ENCODE peak calls at places on chromosomes 1 and 21, in six cellular contexts. U is suprapubic skin, P is body of pancreas, C is Peyer's patch, S is ovary, X is right lobe of liver. O is an unnamed sample.

GRCh38 chr21:24840287-24840686 is 767.0 kb downstream of the MRPL39 start:
- DNase-seq in U (no peak), P (no peak), C (no peak), S (no peak), X (no peak), O (no peak)

GRCh38 chr1:5740450-5740849 is 251.8 kb downstream of the NPHP4 start:
- DNase-seq in U (no peak), P (no peak), C (no peak), S (no peak), X (no peak), O (no peak)

GRCh38 chr1:46615735-46616134 is 876 bp downstream of the MOB3C start:
- DNase-seq in U (no peak), P (no peak), C (peak), S (no peak), X (no peak), O (no peak)

GRCh38 chr1:59568158-59568935 is 246.4 kb upstream of the HOOK1 start:
- DNase-seq in U (no peak), P (no peak), C (no peak), S (no peak), X (no peak), O (no peak)

GRCh38 chr1:155322571-155322952 is 1.9 kb downstream of the RUSC1 start:
- DNase-seq in U (no peak), P (no peak), C (peak), S (peak), X (peak), O (peak)

GRCh38 chr1:181737056-181737455 is 253.7 kb downstream of the CACNA1E start:
- DNase-seq in U (no peak), P (no peak), C (no peak), S (no peak), X (no peak), O (no peak)

GRCh38 chr1:24027838-24028468 is 47.8 kb upstream of the SRSF10 start:
- DNase-seq in U (no peak), P (no peak), C (no peak), S (no peak), X (no peak), O (no peak)

GRCh38 chr1:201648911-201649775 is 110.2 kb downstream of the NAV1 start:
- DNase-seq in U (peak), P (peak), C (no peak), S (no peak), X (no peak), O (peak)

GRCh38 chr1:32861904-32862698 is 8.6 kb downstream of the FNDC5 start:
- DNase-seq in U (no peak), P (no peak), C (no peak), S (no peak), X (no peak), O (no peak)

GRCh38 chr1:54461731-54462596 is 55.8 kb upstream of the SSBP3 start:
- DNase-seq in U (no peak), P (no peak), C (no peak), S (no peak), X (no peak), O (no peak)

GRCh38 chr1:211944733-211945500 is 90.4 kb downstream of the INTS7 start:
- DNase-seq in U (no peak), P (peak), C (peak), S (no peak), X (peak), O (peak)

GRCh38 chr1:56056438-56057312 is 522.7 kb downstream of the PLPP3 start:
- DNase-seq in U (no peak), P (no peak), C (no peak), S (no peak), X (no peak), O (peak)

GRCh38 chr1:51559064-51559500 is 40.0 kb upstream of the EPS15 start:
- DNase-seq in U (no peak), P (no peak), C (no peak), S (no peak), X (no peak), O (no peak)

GRCh38 chr1:165871311-165872067 is 44.1 kb downstream of the UCK2 start:
- DNase-seq in U (no peak), P (peak), C (peak), S (no peak), X (peak), O (peak)

GRCh38 chr21:46362946-46363345 is 39.0 kb downstream of the PCNT start:
- DNase-seq in U (no peak), P (no peak), C (no peak), S (no peak), X (no peak), O (no peak)

GRCh38 chr1:212950243-212951057 is at the start of gene VASH2:
- DNase-seq in U (peak), P (peak), C (peak), S (peak), X (peak), O (peak)

GRCh38 chr1:199878818-199879217 is 148.7 kb upstream of the NR5A2 start:
- DNase-seq in U (no peak), P (no peak), C (no peak), S (no peak), X (no peak), O (no peak)

GRCh38 chr1:180911640-180912161 is 996 bp upstream of the KIAA1614 start:
- DNase-seq in U (peak), P (no peak), C (peak), S (no peak), X (no peak), O (peak)

GRCh38 chr1:223652436-223652901 is 13.0 kb downstream of the CAPN8 start:
- DNase-seq in U (no peak), P (no peak), C (no peak), S (no peak), X (no peak), O (no peak)

GRCh38 chr1:8477199-8477982 is 159.5 kb downstream of the SLC45A1 start:
- DNase-seq in U (no peak), P (no peak), C (no peak), S (no peak), X (no peak), O (no peak)

GRCh38 chr1:66637146-66637545 is 103.2 kb downstream of the SGIP1 start:
- DNase-seq in U (no peak), P (no peak), C (no peak), S (no peak), X (no peak), O (no peak)

GRCh38 chr1:111605553-111605952 is 14.0 kb upstream of the RAP1A start:
- DNase-seq in U (no peak), P (no peak), C (no peak), S (peak), X (no peak), O (peak)

GRCh38 chr21:43369124-43369523 is 57.8 kb downstream of the SIK1 start:
- DNase-seq in U (no peak), P (no peak), C (no peak), S (no peak), X (peak), O (no peak)

GRCh38 chr1:5988596-5989285 is 3.5 kb downstream of the NPHP4 start:
- DNase-seq in U (no peak), P (no peak), C (no peak), S (no peak), X (no peak), O (no peak)

GRCh38 chr1:6037338-6037762 is 8.3 kb upstream of the KCNAB2 start:
- DNase-seq in U (no peak), P (no peak), C (no peak), S (no peak), X (no peak), O (no peak)

GRCh38 chr21:45406801-45407628 is 2.0 kb downstream of the COL18A1 start:
- DNase-seq in U (no peak), P (peak), C (no peak), S (no peak), X (peak), O (no peak)

GRCh38 chr1:238186887-238187574 is 296.3 kb upstream of the ZP4 start:
- DNase-seq in U (no peak), P (no peak), C (no peak), S (no peak), X (no peak), O (no peak)

GRCh38 chr1:228009116-228009827 is 2.5 kb downstream of the WNT3A start:
- DNase-seq in U (no peak), P (no peak), C (peak), S (no peak), X (no peak), O (no peak)

GRCh38 chr1:71228727-71229371 is 148.0 kb upstream of the ZRANB2 start:
- DNase-seq in U (no peak), P (no peak), C (no peak), S (no peak), X (no peak), O (no peak)

GRCh38 chr1:57411262-57411661 is 12.6 kb downstream of the DAB1 start:
- DNase-seq in U (no peak), P (no peak), C (no peak), S (no peak), X (no peak), O (no peak)

GRCh38 chr1:171816300-171816901 is 24.9 kb upstream of the DNM3 start:
- DNase-seq in U (no peak), P (no peak), C (no peak), S (no peak), X (no peak), O (no peak)

GRCh38 chr1:1470626-1471388 is 758 bp upstream of the ATAD3B start:
- DNase-seq in U (no peak), P (peak), C (no peak), S (no peak), X (no peak), O (peak)

GRCh38 chr1:54158071-54158470 is 5.3 kb upstream of the CDCP2 start:
- DNase-seq in U (no peak), P (peak), C (peak), S (no peak), X (no peak), O (no peak)

GRCh38 chr1:206727981-206728380 is 42.6 kb upstream of the IL19 start:
- DNase-seq in U (no peak), P (no peak), C (no peak), S (no peak), X (no peak), O (no peak)

GRCh38 chr1:205199090-205199930 is 12.2 kb downstream of the DSTYK start:
- DNase-seq in U (no peak), P (no peak), C (no peak), S (no peak), X (no peak), O (no peak)

GRCh38 chr1:60559371-60559770 is 485.8 kb upstream of the C1orf87 start:
- DNase-seq in U (no peak), P (no peak), C (no peak), S (no peak), X (no peak), O (no peak)

GRCh38 chr1:108817016-108817415 is 39.9 kb downstream of the AKNAD1 start:
- DNase-seq in U (no peak), P (peak), C (no peak), S (no peak), X (no peak), O (no peak)

GRCh38 chr1:89939693-89940438 is 55.0 kb upstream of the ZNF326 start:
- DNase-seq in U (no peak), P (no peak), C (no peak), S (no peak), X (no peak), O (peak)

GRCh38 chr1:36366091-36366661 is 19.5 kb downstream of the STK40 start:
- DNase-seq in U (no peak), P (peak), C (peak), S (peak), X (peak), O (no peak)

GRCh38 chr1:194469282-194469681 is 1282.9 kb upstream of the B3GALT2 start:
- DNase-seq in U (no peak), P (peak), C (no peak), S (no peak), X (no peak), O (no peak)

GRCh38 chr1:41021526-41022308 is at the start of gene SLFNL1:
- DNase-seq in U (peak), P (no peak), C (no peak), S (peak), X (no peak), O (no peak)
- TF ChIP-seq POLR2A in U (no peak), P (no peak), C (no peak), S (no peak), X (no peak), O (no peak)

DNA sequence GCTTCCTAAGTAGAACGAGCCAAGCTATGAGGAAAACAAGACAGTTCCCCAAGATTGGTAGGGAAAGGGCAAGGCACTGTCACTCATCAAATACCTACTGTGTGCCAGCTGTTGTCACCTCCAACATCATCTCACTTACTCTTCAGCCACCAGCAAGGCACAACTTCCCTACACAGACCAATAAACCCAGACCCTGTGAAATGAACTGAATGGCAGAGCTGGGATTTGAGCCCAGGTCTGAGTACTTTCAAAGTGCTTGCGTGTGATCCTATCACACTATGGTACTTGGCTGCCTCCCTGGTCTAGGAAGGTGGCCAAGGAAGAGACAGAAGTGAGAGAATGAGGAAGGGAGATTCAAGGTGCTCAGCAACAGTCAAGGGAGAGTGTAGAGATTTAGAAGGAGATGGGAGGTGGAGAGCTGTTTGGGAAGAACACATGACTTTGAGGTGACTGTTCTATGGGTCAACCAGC is 16.7 kb upstream of the TRIM63 start:
- DNase-seq in U (no peak), P (no peak), C (no peak), S (no peak), X (no peak), O (peak)
- TF ChIP-seq CTCF in U (no peak), P (no peak), C (no peak), S (no peak), X (no peak), O (no peak)

GRCh38 chr1:31645274-31645568 is 545 bp upstream of the PEF1 start:
- DNase-seq in U (no peak), P (no peak), C (no peak), S (no peak), X (no peak), O (no peak)

GRCh38 chr1:31642366-31642765 is 2.3 kb downstream of the PEF1 start:
- DNase-seq in U (no peak), P (no peak), C (no peak), S (no peak), X (no peak), O (peak)

GRCh38 chr1:31642897-31643296 is 1.8 kb downstream of the PEF1 start:
- DNase-seq in U (no peak), P (no peak), C (no peak), S (no peak), X (no peak), O (peak)

GRCh38 chr1:31644560-31645273 is at the start of gene PEF1:
- DNase-seq in U (peak), P (peak), C (peak), S (peak), X (peak), O (peak)

GRCh38 chr1:31643976-31644559 is 608 bp downstream of the PEF1 start:
- DNase-seq in U (no peak), P (peak), C (no peak), S (no peak), X (no peak), O (peak)
- H3K27ac ChIP-seq in U (peak), P (peak), C (peak), S (peak), X (peak), O (peak)

GRCh38 chr1:52726265-52727113 is at the start of gene ZYG11B:
- DNase-seq in U (peak), P (peak), C (peak), S (peak), X (peak), O (peak)
- TF ChIP-seq POLR2A in U (no peak), P (peak), C (peak), S (peak), X (peak), O (no peak)

DNA sequence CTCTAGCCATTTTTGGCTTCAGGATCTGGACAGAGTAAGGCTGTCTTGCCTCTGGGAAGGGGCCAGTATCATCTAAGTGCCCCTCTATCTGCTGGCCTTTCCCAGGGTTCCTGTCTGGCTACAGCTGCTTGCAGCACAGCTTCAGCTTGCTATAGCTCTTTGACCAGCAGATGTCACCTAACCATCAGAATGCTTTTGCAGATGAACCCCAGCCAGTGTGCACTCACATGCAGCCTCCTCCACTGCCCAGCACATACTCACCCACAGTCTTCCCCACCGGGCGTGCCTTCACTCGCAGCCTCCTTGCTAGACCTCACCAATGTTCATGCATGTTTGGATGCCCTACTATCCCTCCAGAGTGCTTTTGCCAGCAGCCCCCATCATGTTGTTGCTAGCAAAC is 769.0 kb downstream of the BRINP3 start:
- DNase-seq in U (no peak), P (no peak), C (no peak), S (no peak), X (no peak), O (no peak)
- TF ChIP-seq CTCF in U (no peak), P (no peak), C (no peak), S (no peak), X (no peak), O (no peak)

GRCh38 chr1:48889088-48889487 is 112.4 kb upstream of the BEND5 start:
- DNase-seq in U (no peak), P (peak), C (no peak), S (no peak), X (no peak), O (no peak)

DNA sequence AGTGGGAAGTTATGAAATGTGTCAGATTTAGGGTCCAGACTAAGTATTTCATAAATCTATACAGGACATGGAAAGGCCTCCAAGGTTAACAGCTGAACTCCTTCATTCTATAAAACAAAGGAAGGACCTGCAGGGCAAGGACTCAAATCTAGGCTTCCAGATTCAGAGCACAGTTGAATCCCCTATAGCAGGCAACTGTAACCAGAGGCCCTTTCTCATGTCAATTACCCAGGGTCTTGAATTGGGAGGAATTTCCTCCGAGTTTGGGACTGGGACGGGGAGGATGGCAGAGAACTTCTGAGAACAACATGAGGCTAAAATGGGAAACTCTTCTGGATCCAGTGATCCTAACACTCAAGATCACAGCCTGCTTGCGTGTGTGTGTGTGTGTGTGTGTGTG is 112.9 kb upstream of the BEND5 start:
- DNase-seq in U (no peak), P (no peak), C (no peak), S (no peak), X (no peak), O (no peak)
- H3K27ac ChIP-seq in U (no peak), P (no peak), C (no peak), S (no peak), X (no peak), O (no peak)

GRCh38 chr1:99950486-99950885 is 19.3 kb upstream of the SLC35A3 start:
- DNase-seq in U (no peak), P (no peak), C (no peak), S (no peak), X (no peak), O (no peak)
- TF ChIP-seq POLR2A in U (no peak), P (no peak), C (no peak), S (no peak), X (no peak), O (no peak)

GRCh38 chr21:39390212-39390765 is 41.4 kb upstream of the HMGN1 start:
- DNase-seq in U (no peak), P (no peak), C (no peak), S (no peak), X (no peak), O (no peak)

GRCh38 chr21:39387461-39388037 is 38.7 kb upstream of the HMGN1 start:
- DNase-seq in U (peak), P (peak), C (peak), S (peak), X (peak), O (peak)

GRCh38 chr21:39386899-39387298 is 38.0 kb upstream of the HMGN1 start:
- DNase-seq in U (no peak), P (no peak), C (no peak), S (no peak), X (no peak), O (no peak)

GRCh38 chr21:39388038-39388810 is 39.3 kb upstream of the HMGN1 start:
- DNase-seq in U (peak), P (peak), C (peak), S (peak), X (peak), O (peak)

GRCh38 chr21:39388811-39389155 is 39.9 kb upstream of the HMGN1 start:
- DNase-seq in U (no peak), P (no peak), C (no peak), S (no peak), X (no peak), O (no peak)
- TF ChIP-seq CTCF in U (no peak), P (no peak), C (no peak), S (no peak), X (no peak), O (no peak)

O was measured in thyroid gland.